ENCODE peak calls at places on chromosome 5, in six cellular contexts. D is endothelial cell of umbilical vein; S is breast epithelium; X is CD4-positive, alpha-beta memory T cell; A is heart right ventricle; Q is spleen. L is an unnamed sample.
A peak's percentile ranks its signal among the peaks of the same experiment; 100 is the strongest.

GRCh38 chr5:155941340-155941739 is 385.6 kb upstream of the SGCD start:
- DNase-seq in D (no peak), S (no peak), X (no peak), A (no peak), Q (no peak), L (no peak)

GRCh38 chr5:56409331-56410190 is 176.4 kb upstream of the ANKRD55 start:
- DNase-seq in D (peak; percentile 43), S (no peak), X (no peak), A (no peak), Q (no peak), L (no peak)

GRCh38 chr5:91419571-91420537 is 36.7 kb upstream of the ARRDC3 start:
- DNase-seq in D (peak; percentile 77), S (peak; percentile 60), X (peak; percentile 62), A (peak; percentile 17), Q (no peak), L (peak; percentile 40)

GRCh38 chr5:124865603-124866354 is 119.3 kb upstream of the ZNF608 start:
- DNase-seq in D (peak; percentile 82), S (no peak), X (no peak), A (no peak), Q (no peak), L (no peak)

GRCh38 chr5:2131826-2132496 is 249.2 kb upstream of the IRX4 start:
- DNase-seq in D (no peak), S (no peak), X (no peak), A (no peak), Q (peak; percentile 46), L (no peak)

GRCh38 chr5:14229181-14229580 is 86.0 kb downstream of the TRIO start:
- DNase-seq in D (no peak), S (no peak), X (no peak), A (no peak), Q (no peak), L (no peak)

GRCh38 chr5:95723632-95724369 is 7.3 kb upstream of the RHOBTB3 start:
- DNase-seq in D (peak; percentile 50), S (no peak), X (no peak), A (no peak), Q (no peak), L (no peak)

GRCh38 chr5:169702726-169703481 is 65.8 kb downstream of the DOCK2 start:
- DNase-seq in D (peak; percentile 37), S (no peak), X (no peak), A (no peak), Q (no peak), L (no peak)

GRCh38 chr5:173327948-173328895 is at the start of gene STC2:
- DNase-seq in D (peak; percentile 82), S (peak; percentile 95), X (no peak), A (peak; percentile 81), Q (peak; percentile 70), L (no peak)

GRCh38 chr5:170219615-170220014 is 13.2 kb upstream of the C5orf58 start:
- DNase-seq in D (peak; percentile 68), S (no peak), X (no peak), A (no peak), Q (no peak), L (no peak)

GRCh38 chr5:143534764-143535159 is 131.3 kb upstream of the NR3C1 start:
- DNase-seq in D (no peak), S (no peak), X (no peak), A (no peak), Q (no peak), L (no peak)

GRCh38 chr5:175444060-175444904 is at the start of gene DRD1:
- DNase-seq in D (peak; percentile 20), S (no peak), X (peak; percentile 27), A (peak; percentile 36), Q (peak; percentile 81), L (peak; percentile 74)

GRCh38 chr5:41683181-41683580 is 172.8 kb upstream of the PLCXD3 start:
- DNase-seq in D (no peak), S (no peak), X (no peak), A (no peak), Q (no peak), L (no peak)

GRCh38 chr5:96569770-96570169 is 92.4 kb upstream of the CAST start:
- DNase-seq in D (no peak), S (no peak), X (no peak), A (no peak), Q (no peak), L (no peak)

GRCh38 chr5:57277085-57277484 is 103.2 kb downstream of the GPBP1 start:
- DNase-seq in D (peak; percentile 54), S (no peak), X (no peak), A (no peak), Q (no peak), L (no peak)

GRCh38 chr5:90264930-90265857 is 144.4 kb downstream of the CETN3 start:
- DNase-seq in D (peak; percentile 72), S (no peak), X (peak; percentile 27), A (peak; percentile 40), Q (peak; percentile 79), L (peak; percentile 33)

GRCh38 chr5:138732933-138733332 is 20.3 kb upstream of the CTNNA1 start:
- DNase-seq in D (no peak), S (no peak), X (no peak), A (no peak), Q (peak; percentile 2), L (no peak)

GRCh38 chr5:122492675-122493074 is 180.6 kb downstream of the SNCAIP start:
- DNase-seq in D (no peak), S (no peak), X (no peak), A (no peak), Q (no peak), L (no peak)

GRCh38 chr5:63400079-63400478 is 562.2 kb downstream of the HTR1A start:
- DNase-seq in D (no peak), S (no peak), X (no peak), A (no peak), Q (no peak), L (no peak)

GRCh38 chr5:14581891-14582796 is 552 bp downstream of the OTULINL start:
- DNase-seq in D (peak; percentile 15), S (peak; percentile 67), X (peak; percentile 81), A (peak; percentile 58), Q (peak; percentile 96), L (peak; percentile 83)

GRCh38 chr5:113214606-113215323 is 220.0 kb downstream of the TSSK1B start:
- DNase-seq in D (no peak), S (no peak), X (no peak), A (no peak), Q (no peak), L (no peak)

GRCh38 chr5:143352691-143353090 is 50.8 kb downstream of the NR3C1 start:
- DNase-seq in D (no peak), S (no peak), X (peak; percentile 37), A (no peak), Q (no peak), L (peak; percentile 32)

GRCh38 chr5:9905661-9906060 is 275.5 kb upstream of the TAS2R1 start:
- DNase-seq in D (no peak), S (no peak), X (no peak), A (no peak), Q (no peak), L (no peak)
- H3K27ac ChIP-seq in D (no peak overlapping the region), S (no peak overlapping the region), X (no peak overlapping the region), A (no peak overlapping the region), Q (no peak overlapping the region), L (no peak overlapping the region)

DNA sequence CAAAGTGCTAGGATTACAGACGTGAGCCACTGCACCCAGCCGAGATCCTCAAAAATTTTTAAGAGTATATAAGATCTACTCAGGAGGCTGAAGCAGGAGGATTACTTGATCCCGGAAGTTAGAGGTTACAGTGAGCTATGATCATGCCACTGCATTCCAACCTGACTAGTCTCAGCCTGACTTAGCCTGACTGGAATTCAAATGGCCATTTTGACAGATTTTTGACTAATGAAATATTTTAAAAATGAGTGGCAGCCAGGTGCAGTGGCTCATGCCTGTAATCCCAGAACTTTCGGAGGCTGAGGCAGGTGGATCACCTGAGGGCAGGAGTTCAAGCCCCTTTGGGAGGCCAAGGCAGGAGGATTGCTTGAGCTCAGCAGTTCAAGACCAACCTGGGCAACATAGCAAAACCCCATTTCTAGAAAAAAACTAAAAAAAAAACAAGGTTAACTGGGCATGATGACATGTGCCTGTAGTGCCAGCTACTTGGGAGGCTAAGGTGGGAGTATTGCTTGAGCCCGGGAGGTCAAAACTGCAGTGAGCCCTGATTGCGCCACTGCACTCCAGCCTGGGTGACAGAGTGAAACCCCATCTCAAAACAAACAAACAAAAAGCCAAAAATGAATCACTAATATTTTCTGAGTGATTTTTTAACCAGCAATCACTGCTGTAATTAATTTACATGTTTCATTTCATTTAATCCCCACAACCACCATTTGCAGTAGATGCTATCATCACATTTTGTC is 16.6 kb downstream of the ATOX1 start:
- DNase-seq in D (peak; percentile 34), S (no peak), X (no peak), A (no peak), Q (no peak), L (no peak)
- H3K4me1 ChIP-seq in D (peaks cover 51% of the 10 kb centered on the region), S (no peaks in the 10 kb centered on the region), X (peaks cover 34% of the 10 kb centered on the region), A (peaks cover 36% of the 10 kb centered on the region), Q (peaks cover 26% of the 10 kb centered on the region), L (peaks cover 12% of the 10 kb centered on the region)

DNA sequence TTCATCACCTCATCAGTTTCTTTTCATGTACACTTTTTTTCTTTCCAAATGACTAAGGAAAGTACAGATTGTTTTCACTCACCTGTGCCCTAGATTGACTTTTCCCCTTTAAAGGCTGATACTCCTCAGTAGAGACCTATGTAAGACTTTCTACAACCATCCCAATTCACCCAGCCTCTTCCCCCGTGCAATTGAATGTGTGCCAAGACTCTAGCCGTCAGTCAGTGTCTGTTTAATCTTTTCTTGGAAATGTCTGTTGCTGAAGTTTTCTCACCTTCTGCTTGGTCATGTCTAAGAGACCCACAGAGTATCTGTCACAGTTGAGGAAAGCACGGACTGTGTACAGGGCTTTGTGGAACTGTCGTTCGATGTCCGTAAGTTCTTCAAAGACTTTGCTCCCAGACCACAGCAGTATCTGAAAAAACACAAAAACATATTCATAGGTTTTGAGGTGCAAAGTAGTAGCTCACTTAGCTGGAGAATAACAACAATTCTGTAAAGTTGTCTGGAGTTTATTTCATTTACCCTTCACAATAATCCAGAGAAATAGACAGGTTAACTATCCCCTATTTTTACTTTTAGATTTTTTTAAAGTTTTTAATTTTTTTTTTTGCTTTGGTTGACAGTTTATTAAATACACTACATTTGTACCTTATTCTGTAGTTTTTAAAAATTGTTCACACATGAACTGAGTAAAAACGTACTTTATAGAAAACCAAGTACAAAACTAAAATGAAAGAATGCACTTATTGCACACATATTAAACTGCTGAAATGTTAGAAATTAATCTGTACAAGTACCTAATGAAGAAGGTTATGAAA is 13.6 kb downstream of the PDE6A start:
- DNase-seq in D (no peak), S (no peak), X (no peak), A (no peak), Q (no peak), L (no peak)
- H3K27ac ChIP-seq in D (no peak overlapping the region), S (peak overlapping the region; percentile 66), X (no peak overlapping the region), A (no peak overlapping the region), Q (no peak overlapping the region), L (no peak overlapping the region)

DNA sequence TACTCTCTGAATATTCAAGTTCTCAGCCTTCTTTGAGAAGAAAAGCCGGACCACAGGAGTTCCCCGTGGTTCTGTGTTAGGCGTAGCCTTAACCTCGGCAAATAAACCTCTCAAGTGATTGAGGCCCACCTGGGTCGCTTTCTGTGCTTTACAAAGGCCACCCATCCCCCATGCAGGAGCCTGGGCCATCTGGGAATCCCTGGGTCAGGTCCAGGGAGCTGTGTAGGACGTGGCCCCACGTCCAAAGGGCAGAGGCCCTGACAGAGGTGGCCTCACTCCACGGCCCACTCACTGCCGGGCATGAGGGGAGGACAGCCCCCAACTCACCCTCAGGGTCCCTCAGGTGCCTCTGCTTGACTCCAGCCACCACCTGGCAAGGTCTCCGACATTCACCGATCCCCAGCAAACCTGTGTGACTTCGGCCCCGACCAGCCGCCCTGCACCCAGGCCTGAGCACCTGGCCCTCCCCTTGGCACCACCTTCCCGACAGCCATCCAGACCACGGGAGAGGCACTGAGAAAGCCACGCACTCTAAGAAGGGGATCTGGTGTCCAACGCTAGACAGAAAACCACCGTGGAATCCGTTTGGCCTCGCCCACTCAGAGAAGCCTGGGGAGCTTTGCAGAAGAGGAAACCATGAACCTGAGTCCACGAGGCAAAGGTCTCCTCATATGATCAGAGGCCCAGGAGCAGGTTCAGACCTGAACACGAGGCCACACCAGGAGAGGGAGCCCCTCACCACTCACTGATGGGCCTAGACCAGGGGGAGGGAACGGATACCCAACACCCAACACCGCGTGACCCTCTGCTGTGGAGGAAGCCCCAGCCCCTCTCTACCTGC is 4.5 kb downstream of the SLC12A7 start:
- DNase-seq in D (no peak), S (no peak), X (no peak), A (no peak), Q (no peak), L (no peak)
- H3K4me1 ChIP-seq in D (peaks cover 9% of the 10 kb centered on the region), S (peaks cover 3% of the 10 kb centered on the region), X (peaks cover 85% of the 10 kb centered on the region), A (peaks cover 87% of the 10 kb centered on the region), Q (peaks cover 60% of the 10 kb centered on the region), L (peaks cover 32% of the 10 kb centered on the region)

L was measured in naive thymus-derived CD4-positive, alpha-beta T cell.